ENCODE peak calls at places on chromosomes 3 and 15, in five cellular contexts. H is IMR-90, E is neuronal stem cell, I is nephron progenitor cell, D is T-helper 1 cell. B is an unnamed sample.

GRCh38 chr15:87365221-87365620 is 891.3 kb downstream of the NTRK3 start:
- DNase-seq in H (peak; percentile 69), E (no peak), I (no peak), D (no peak), B (peak; percentile 82)

GRCh38 chr3:169028716-169029115 is 634.8 kb downstream of the MECOM start:
- DNase-seq in H (no peak), E (no peak), I (no peak), D (no peak), B (no peak)

GRCh38 chr15:66735909-66736305 is 33.9 kb downstream of the SMAD6 start:
- DNase-seq in H (no peak), E (no peak), I (no peak), D (no peak), B (no peak)

GRCh38 chr15:97890307-97890706 is 70.2 kb upstream of the ARRDC4 start:
- DNase-seq in H (no peak), E (no peak), I (no peak), D (no peak), B (no peak)

GRCh38 chr3:190258634-190259033 is 63.6 kb downstream of the CLDN1 start:
- DNase-seq in H (peak; percentile 18), E (peak; percentile 33), I (peak; percentile 12), D (no peak), B (peak; percentile 40)

GRCh38 chr3:171122212-171122611 is 95.7 kb upstream of the SLC2A2 start:
- DNase-seq in H (no peak), E (no peak), I (no peak), D (no peak), B (peak; percentile 20)

GRCh38 chr3:146161725-146162047 is 702 bp upstream of the PLOD2 start:
- DNase-seq in H (peak; percentile 63), E (no peak), I (peak; percentile 19), D (no peak), B (peak; percentile 74)

GRCh38 chr15:101250931-101251829 is 668 bp downstream of the CHSY1 start:
- DNase-seq in H (no peak), E (no peak), I (peak; percentile 71), D (no peak), B (no peak)

GRCh38 chr3:100864471-100865268 is 128.6 kb downstream of the ABI3BP start:
- DNase-seq in H (no peak), E (no peak), I (no peak), D (no peak), B (no peak)

GRCh38 chr15:70242962-70243685 is 145.4 kb upstream of the TLE3 start:
- DNase-seq in H (no peak), E (no peak), I (no peak), D (no peak), B (no peak)

GRCh38 chr3:16409032-16409431 is 104.5 kb downstream of the RFTN1 start:
- DNase-seq in H (no peak), E (no peak), I (no peak), D (no peak), B (no peak)

GRCh38 chr3:141901914-141902313 is 25.5 kb downstream of the ATP1B3 start:
- DNase-seq in H (no peak), E (no peak), I (no peak), D (no peak), B (no peak)

GRCh38 chr15:71565636-71566160 is 244.7 kb upstream of the NR2E3 start:
- DNase-seq in H (no peak), E (no peak), I (no peak), D (no peak), B (no peak)

GRCh38 chr15:89591834-89592233 is 16.6 kb downstream of the TICRR start:
- DNase-seq in H (no peak), E (no peak), I (no peak), D (no peak), B (peak; percentile 25)

GRCh38 chr15:100338971-100339444 is 2.8 kb downstream of the ADAMTS17 start:
- DNase-seq in H (peak; percentile 24), E (peak; percentile 53), I (peak; percentile 61), D (peak; percentile 61), B (peak; percentile 67)

GRCh38 chr15:58755956-58756355 is 6.4 kb upstream of the ADAM10 start:
- DNase-seq in H (no peak), E (no peak), I (no peak), D (no peak), B (no peak)

GRCh38 chr3:169822091-169822490 is 9.4 kb upstream of the LRRC34 start:
- DNase-seq in H (no peak), E (no peak), I (no peak), D (no peak), B (no peak)

GRCh38 chr3:30353711-30354467 is 252.5 kb upstream of the TGFBR2 start:
- DNase-seq in H (no peak), E (no peak), I (no peak), D (peak; percentile 92), B (no peak)

GRCh38 chr3:30518201-30518864 is 88.1 kb upstream of the TGFBR2 start:
- DNase-seq in H (peak; percentile 39), E (no peak), I (no peak), D (no peak), B (peak; percentile 79)

GRCh38 chr15:38696120-38696727 is 131.6 kb upstream of the RASGRP1 start:
- DNase-seq in H (peak; percentile 63), E (no peak), I (no peak), D (peak; percentile 91), B (peak; percentile 59)

GRCh38 chr15:73897441-73898261 is 24.3 kb downstream of the TBC1D21 start:
- DNase-seq in H (peak; percentile 96), E (peak; percentile 55), I (peak; percentile 51), D (peak; percentile 78), B (peak; percentile 90)

GRCh38 chr3:55406666-55407425 is 80.3 kb downstream of the WNT5A start:
- DNase-seq in H (peak; percentile 63), E (no peak), I (no peak), D (no peak), B (no peak)